ENCODE peak calls at places on chromosomes 12 and 14, in eight cellular contexts. One of them, this sample, is unnamed.

GRCh38 chr12:131102991-131103609 is 149.4 kb downstream of the ADGRD1 start:
- DNase-seq in MM.1S: no peak
- DNase-seq in HCT116: no peak
- DNase-seq in GM23338: no peak
- DNase-seq in hepatocyte: no peak
- DNase-seq in neural progenitor cell: peak
- DNase-seq in SK-N-SH: no peak
- DNase-seq in PC-3: no peak
- DNase-seq in this sample: no peak

GRCh38 chr14:77303417-77304156 is 17.1 kb downstream of the POMT2 start:
- DNase-seq in HCT116: peak
- DNase-seq in MM.1S: no peak
- DNase-seq in hepatocyte: peak
- DNase-seq in SK-N-SH: no peak
- DNase-seq in neural progenitor cell: no peak
- DNase-seq in PC-3: peak
- DNase-seq in GM23338: no peak
- DNase-seq in this sample: no peak

GRCh38 chr14:94217116-94217515 is 43.0 kb downstream of the PPP4R4 start:
- DNase-seq in neural progenitor cell: peak
- DNase-seq in MM.1S: no peak
- DNase-seq in PC-3: no peak
- DNase-seq in hepatocyte: peak
- DNase-seq in SK-N-SH: no peak
- DNase-seq in HCT116: no peak
- DNase-seq in GM23338: peak
- DNase-seq in this sample: no peak

GRCh38 chr14:95573313-95573712 is 38.5 kb downstream of the GLRX5 start:
- DNase-seq in GM23338: no peak
- DNase-seq in hepatocyte: no peak
- DNase-seq in SK-N-SH: no peak
- DNase-seq in HCT116: no peak
- DNase-seq in MM.1S: no peak
- DNase-seq in PC-3: no peak
- DNase-seq in neural progenitor cell: no peak
- DNase-seq in this sample: no peak

GRCh38 chr12:6970096-6970527 is 352 bp downstream of the PHB2 start:
- DNase-seq in SK-N-SH: no peak
- DNase-seq in MM.1S: no peak
- DNase-seq in hepatocyte: no peak
- DNase-seq in HCT116: no peak
- DNase-seq in GM23338: peak
- DNase-seq in PC-3: no peak
- DNase-seq in neural progenitor cell: no peak
- DNase-seq in this sample: no peak

GRCh38 chr14:29648045-29648444 is 279.6 kb downstream of the PRKD1 start:
- DNase-seq in MM.1S: no peak
- DNase-seq in neural progenitor cell: no peak
- DNase-seq in HCT116: no peak
- DNase-seq in SK-N-SH: no peak
- DNase-seq in GM23338: peak
- DNase-seq in PC-3: no peak
- DNase-seq in hepatocyte: no peak
- DNase-seq in this sample: no peak

GRCh38 chr12:88419794-88420193 is 160.5 kb downstream of the KITLG start:
- DNase-seq in hepatocyte: no peak
- DNase-seq in HCT116: no peak
- DNase-seq in SK-N-SH: no peak
- DNase-seq in neural progenitor cell: no peak
- DNase-seq in PC-3: peak
- DNase-seq in MM.1S: no peak
- DNase-seq in GM23338: no peak
- DNase-seq in this sample: no peak

GRCh38 chr12:52362118-52362726 is 5.1 kb downstream of the KRT85 start:
- DNase-seq in HCT116: no peak
- DNase-seq in PC-3: no peak
- DNase-seq in SK-N-SH: no peak
- DNase-seq in hepatocyte: no peak
- DNase-seq in neural progenitor cell: no peak
- DNase-seq in GM23338: peak
- DNase-seq in MM.1S: no peak
- DNase-seq in this sample: peak

GRCh38 chr12:124509676-124510300 is 57.6 kb downstream of the NCOR2 start:
- DNase-seq in GM23338: no peak
- DNase-seq in HCT116: no peak
- DNase-seq in neural progenitor cell: peak
- DNase-seq in PC-3: no peak
- DNase-seq in SK-N-SH: peak
- DNase-seq in hepatocyte: peak
- DNase-seq in MM.1S: no peak
- DNase-seq in this sample: no peak

GRCh38 chr12:22625671-22626251 is 790 bp downstream of the ETNK1 start:
- DNase-seq in PC-3: peak
- DNase-seq in neural progenitor cell: peak
- DNase-seq in hepatocyte: peak
- DNase-seq in HCT116: peak
- DNase-seq in SK-N-SH: peak
- DNase-seq in GM23338: peak
- DNase-seq in MM.1S: peak
- DNase-seq in this sample: peak

GRCh38 chr12:87140257-87140656 is 884.1 kb upstream of the MGAT4C start:
- DNase-seq in neural progenitor cell: no peak
- DNase-seq in hepatocyte: peak
- DNase-seq in MM.1S: no peak
- DNase-seq in GM23338: no peak
- DNase-seq in HCT116: no peak
- DNase-seq in PC-3: no peak
- DNase-seq in SK-N-SH: no peak
- DNase-seq in this sample: no peak

GRCh38 chr14:77660754-77661153 is 44.3 kb upstream of the SPTLC2 start:
- DNase-seq in MM.1S: no peak
- DNase-seq in HCT116: no peak
- DNase-seq in hepatocyte: no peak
- DNase-seq in SK-N-SH: peak
- DNase-seq in GM23338: no peak
- DNase-seq in neural progenitor cell: peak
- DNase-seq in PC-3: no peak
- DNase-seq in this sample: no peak

GRCh38 chr12:15966426-15966825 is 55.3 kb downstream of the DERA start:
- DNase-seq in GM23338: no peak
- DNase-seq in SK-N-SH: no peak
- DNase-seq in HCT116: no peak
- DNase-seq in PC-3: peak
- DNase-seq in hepatocyte: no peak
- DNase-seq in neural progenitor cell: no peak
- DNase-seq in MM.1S: no peak
- DNase-seq in this sample: no peak

GRCh38 chr12:58364389-58365086 is 423.2 kb downstream of the ATP23 start:
- DNase-seq in hepatocyte: peak
- DNase-seq in SK-N-SH: no peak
- DNase-seq in neural progenitor cell: no peak
- DNase-seq in PC-3: peak
- DNase-seq in GM23338: no peak
- DNase-seq in MM.1S: no peak
- DNase-seq in HCT116: peak
- DNase-seq in this sample: no peak

GRCh38 chr12:116599285-116600122 is 40.3 kb downstream of the MAP1LC3B2 start:
- DNase-seq in PC-3: peak
- DNase-seq in hepatocyte: peak
- DNase-seq in HCT116: peak
- DNase-seq in SK-N-SH: peak
- DNase-seq in MM.1S: peak
- DNase-seq in GM23338: peak
- DNase-seq in neural progenitor cell: peak
- DNase-seq in this sample: peak

GRCh38 chr12:9707864-9708808 is 24.8 kb downstream of the CLECL1 start:
- DNase-seq in GM23338: peak
- DNase-seq in MM.1S: peak
- DNase-seq in HCT116: peak
- DNase-seq in SK-N-SH: peak
- DNase-seq in neural progenitor cell: peak
- DNase-seq in hepatocyte: peak
- DNase-seq in PC-3: peak
- DNase-seq in this sample: peak

GRCh38 chr12:27367078-27367477 is 34.4 kb downstream of the BMAL2 start:
- DNase-seq in GM23338: no peak
- DNase-seq in SK-N-SH: no peak
- DNase-seq in hepatocyte: no peak
- DNase-seq in PC-3: peak
- DNase-seq in MM.1S: no peak
- DNase-seq in neural progenitor cell: no peak
- DNase-seq in HCT116: no peak
- DNase-seq in this sample: no peak

GRCh38 chr14:63438065-63438757 is 105.0 kb downstream of the PPP2R5E start:
- DNase-seq in GM23338: peak
- DNase-seq in MM.1S: peak
- DNase-seq in SK-N-SH: peak
- DNase-seq in hepatocyte: peak
- DNase-seq in PC-3: peak
- DNase-seq in HCT116: peak
- DNase-seq in neural progenitor cell: no peak
- DNase-seq in this sample: peak

GRCh38 chr14:42023452-42023851 is 416.8 kb downstream of the LRFN5 start:
- DNase-seq in PC-3: peak
- DNase-seq in neural progenitor cell: no peak
- DNase-seq in SK-N-SH: no peak
- DNase-seq in MM.1S: no peak
- DNase-seq in HCT116: no peak
- DNase-seq in GM23338: no peak
- DNase-seq in hepatocyte: no peak
- DNase-seq in this sample: no peak

GRCh38 chr12:25482637-25483036 is 70.4 kb downstream of the LMNTD1 start:
- DNase-seq in neural progenitor cell: no peak
- DNase-seq in MM.1S: no peak
- DNase-seq in PC-3: no peak
- DNase-seq in SK-N-SH: peak
- DNase-seq in hepatocyte: no peak
- DNase-seq in HCT116: no peak
- DNase-seq in GM23338: no peak
- DNase-seq in this sample: no peak

GRCh38 chr14:100421756-100422470 is 98.8 kb downstream of the SLC25A47 start:
- DNase-seq in SK-N-SH: peak
- DNase-seq in PC-3: no peak
- DNase-seq in GM23338: no peak
- DNase-seq in hepatocyte: no peak
- DNase-seq in HCT116: no peak
- DNase-seq in MM.1S: no peak
- DNase-seq in neural progenitor cell: no peak
- DNase-seq in this sample: no peak

DNA sequence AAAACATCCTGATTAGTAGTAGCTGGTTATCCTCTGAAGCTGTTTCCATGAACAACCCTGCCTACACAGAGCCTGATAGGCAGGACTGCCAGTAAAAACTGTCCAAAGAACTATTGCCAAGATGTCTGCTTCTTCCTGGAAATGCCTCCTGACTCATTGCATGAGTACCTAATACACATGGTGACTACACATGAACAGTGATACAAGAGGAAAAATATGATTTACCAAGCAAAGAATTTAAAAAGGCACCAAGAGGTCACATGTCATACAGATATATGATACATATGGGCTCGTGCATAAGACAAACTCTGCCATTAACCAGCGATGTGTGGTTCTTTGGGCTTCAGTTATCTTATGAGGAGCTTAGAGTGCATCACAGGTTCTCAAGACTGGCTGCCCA is 552.3 kb downstream of the SLC16A7 start:
- DNase-seq in SK-N-SH: no peak
- DNase-seq in hepatocyte: peak
- DNase-seq in HCT116: no peak
- DNase-seq in PC-3: peak
- DNase-seq in GM23338: no peak
- DNase-seq in neural progenitor cell: no peak
- DNase-seq in MM.1S: no peak
- DNase-seq in this sample: no peak
- TF ChIP-seq EZH2phosphoT487 in SK-N-SH: no peak
- TF ChIP-seq EZH2phosphoT487 in hepatocyte: no peak
- TF ChIP-seq EZH2phosphoT487 in HCT116: no peak
- TF ChIP-seq EZH2phosphoT487 in PC-3: no peak
- TF ChIP-seq EZH2phosphoT487 in GM23338: no peak
- TF ChIP-seq EZH2phosphoT487 in neural progenitor cell: no peak
- TF ChIP-seq EZH2phosphoT487 in MM.1S: no peak
- TF ChIP-seq EZH2phosphoT487 in this sample: no peak

GRCh38 chr14:59428581-59429012 is 36.6 kb downstream of the GPR135 start:
- DNase-seq in SK-N-SH: no peak
- DNase-seq in neural progenitor cell: no peak
- DNase-seq in GM23338: no peak
- DNase-seq in hepatocyte: no peak
- DNase-seq in MM.1S: no peak
- DNase-seq in PC-3: peak
- DNase-seq in HCT116: no peak
- DNase-seq in this sample: peak
- TF ChIP-seq CTCF in SK-N-SH: peak
- TF ChIP-seq CTCF in neural progenitor cell: no peak
- TF ChIP-seq CTCF in GM23338: peak
- TF ChIP-seq CTCF in hepatocyte: peak
- TF ChIP-seq CTCF in MM.1S: no peak
- TF ChIP-seq CTCF in PC-3: peak
- TF ChIP-seq CTCF in HCT116: no peak
- TF ChIP-seq CTCF in this sample: peak

DNA sequence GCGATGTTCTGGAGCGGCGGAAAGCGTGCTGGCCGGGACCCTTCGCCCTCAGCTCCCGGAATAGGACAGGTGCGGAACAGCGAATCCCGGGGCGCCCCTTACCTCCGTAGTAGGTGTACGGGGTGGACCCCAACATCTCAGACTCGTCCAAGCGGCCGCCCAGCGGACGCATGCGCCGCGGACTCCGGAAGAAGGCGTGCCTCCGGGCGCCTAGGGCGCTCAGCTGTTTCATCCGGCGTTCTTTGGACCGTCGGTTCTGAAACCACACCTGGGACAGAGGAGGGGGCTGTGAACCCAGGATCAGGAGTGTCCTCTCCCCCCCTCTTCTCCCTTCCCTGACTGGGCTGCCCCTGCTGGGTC is 4.5 kb downstream of the LHX5 start:
- DNase-seq in MM.1S: no peak
- DNase-seq in neural progenitor cell: no peak
- DNase-seq in HCT116: no peak
- DNase-seq in SK-N-SH: peak
- DNase-seq in PC-3: no peak
- DNase-seq in GM23338: peak
- DNase-seq in hepatocyte: no peak
- DNase-seq in this sample: no peak
- H3K4me2 ChIP-seq in MM.1S: no peak
- H3K4me2 ChIP-seq in neural progenitor cell: peak
- H3K4me2 ChIP-seq in HCT116: peak
- H3K4me2 ChIP-seq in SK-N-SH: peak
- H3K4me2 ChIP-seq in PC-3: peak
- H3K4me2 ChIP-seq in GM23338: peak
- H3K4me2 ChIP-seq in hepatocyte: peak
- H3K4me2 ChIP-seq in this sample: no peak

DNA sequence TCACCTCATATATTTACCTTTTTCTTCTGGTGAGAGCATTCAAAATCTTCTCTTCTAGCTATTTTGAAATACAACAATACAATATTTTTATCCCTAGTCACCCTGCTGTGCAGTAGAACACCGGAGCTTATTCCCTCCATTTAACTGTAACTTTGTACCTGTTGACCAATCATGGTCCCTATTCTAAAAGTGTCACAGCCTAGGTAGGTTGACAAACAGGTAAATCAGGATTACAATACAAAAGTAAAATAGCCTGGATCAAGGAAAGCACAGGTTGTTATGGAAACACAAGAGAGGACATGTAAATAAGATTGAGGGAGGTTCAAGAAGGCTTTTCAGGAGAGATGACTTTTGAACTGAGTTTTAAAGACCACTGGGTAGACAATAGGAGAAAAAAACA is 670.9 kb downstream of the DIO2 start:
- DNase-seq in hepatocyte: no peak
- DNase-seq in HCT116: no peak
- DNase-seq in PC-3: peak
- DNase-seq in MM.1S: no peak
- DNase-seq in neural progenitor cell: no peak
- DNase-seq in SK-N-SH: no peak
- DNase-seq in GM23338: peak
- DNase-seq in this sample: no peak
- TF ChIP-seq EZH2phosphoT487 in hepatocyte: no peak
- TF ChIP-seq EZH2phosphoT487 in HCT116: no peak
- TF ChIP-seq EZH2phosphoT487 in PC-3: no peak
- TF ChIP-seq EZH2phosphoT487 in MM.1S: no peak
- TF ChIP-seq EZH2phosphoT487 in neural progenitor cell: no peak
- TF ChIP-seq EZH2phosphoT487 in SK-N-SH: no peak
- TF ChIP-seq EZH2phosphoT487 in GM23338: no peak
- TF ChIP-seq EZH2phosphoT487 in this sample: no peak